ENCODE peak calls at places on chromosomes 2 and 18, in ten cellular contexts. One of them, this sample, is unnamed.

GRCh38 chr18:50182516-50182915 is 12.4 kb downstream of the MYO5B start:
- DNase-seq in ACHN: no peak
- DNase-seq in omental fat pad: no peak
- DNase-seq in activated CD4-positive, CD25-positive, alpha-beta regulatory T cell treated with anti-CD3 and anti-CD28 coated beads, Interleukin-2, amount 50 U/mL, for 72 hours: no peak
- DNase-seq in mucosa of gallbladder: no peak
- DNase-seq in GDM1: no peak
- DNase-seq in Calu3: no peak
- DNase-seq in ELR: no peak
- DNase-seq in Panc1: no peak
- DNase-seq in HTR-8/SVneo: no peak
- DNase-seq in this sample: no peak

GRCh38 chr18:79678665-79679551 is 695 bp upstream of the CTDP1 start:
- DNase-seq in ACHN: peak; percentile 97
- DNase-seq in omental fat pad: peak; percentile 88
- DNase-seq in activated CD4-positive, CD25-positive, alpha-beta regulatory T cell treated with anti-CD3 and anti-CD28 coated beads, Interleukin-2, amount 50 U/mL, for 72 hours: peak; percentile 96
- DNase-seq in mucosa of gallbladder: peak; percentile 99
- DNase-seq in GDM1: peak; percentile 98
- DNase-seq in Calu3: peak; percentile 94
- DNase-seq in ELR: peak; percentile 98
- DNase-seq in Panc1: peak; percentile 98
- DNase-seq in HTR-8/SVneo: peak; percentile 90
- DNase-seq in this sample: peak; percentile 100

GRCh38 chr2:96528680-96529375 is 7.7 kb upstream of the ARID5A start:
- DNase-seq in ACHN: no peak
- DNase-seq in omental fat pad: no peak
- DNase-seq in activated CD4-positive, CD25-positive, alpha-beta regulatory T cell treated with anti-CD3 and anti-CD28 coated beads, Interleukin-2, amount 50 U/mL, for 72 hours: no peak
- DNase-seq in mucosa of gallbladder: no peak
- DNase-seq in GDM1: no peak
- DNase-seq in Calu3: no peak
- DNase-seq in ELR: no peak
- DNase-seq in Panc1: no peak
- DNase-seq in HTR-8/SVneo: no peak
- DNase-seq in this sample: no peak

GRCh38 chr2:137764638-137765037 is 199.6 kb upstream of the HNMT start:
- DNase-seq in ACHN: no peak
- DNase-seq in omental fat pad: no peak
- DNase-seq in activated CD4-positive, CD25-positive, alpha-beta regulatory T cell treated with anti-CD3 and anti-CD28 coated beads, Interleukin-2, amount 50 U/mL, for 72 hours: no peak
- DNase-seq in mucosa of gallbladder: no peak
- DNase-seq in GDM1: no peak
- DNase-seq in Calu3: no peak
- DNase-seq in ELR: no peak
- DNase-seq in Panc1: no peak
- DNase-seq in HTR-8/SVneo: no peak
- DNase-seq in this sample: no peak

GRCh38 chr2:141021109-141021508 is 1109.7 kb downstream of the LRP1B start:
- DNase-seq in ACHN: peak; percentile 40
- DNase-seq in omental fat pad: no peak
- DNase-seq in activated CD4-positive, CD25-positive, alpha-beta regulatory T cell treated with anti-CD3 and anti-CD28 coated beads, Interleukin-2, amount 50 U/mL, for 72 hours: no peak
- DNase-seq in mucosa of gallbladder: no peak
- DNase-seq in GDM1: no peak
- DNase-seq in Calu3: no peak
- DNase-seq in ELR: peak; percentile 94
- DNase-seq in Panc1: peak; percentile 12
- DNase-seq in HTR-8/SVneo: peak; percentile 4
- DNase-seq in this sample: no peak

GRCh38 chr2:66897181-66897580 is 462.3 kb downstream of the MEIS1 start:
- DNase-seq in ACHN: no peak
- DNase-seq in omental fat pad: no peak
- DNase-seq in activated CD4-positive, CD25-positive, alpha-beta regulatory T cell treated with anti-CD3 and anti-CD28 coated beads, Interleukin-2, amount 50 U/mL, for 72 hours: no peak
- DNase-seq in mucosa of gallbladder: no peak
- DNase-seq in GDM1: no peak
- DNase-seq in Calu3: no peak
- DNase-seq in ELR: peak; percentile 22
- DNase-seq in Panc1: no peak
- DNase-seq in HTR-8/SVneo: no peak
- DNase-seq in this sample: no peak

GRCh38 chr2:3130889-3131635 is 246.6 kb downstream of the EIPR1 start:
- DNase-seq in ACHN: no peak
- DNase-seq in omental fat pad: no peak
- DNase-seq in activated CD4-positive, CD25-positive, alpha-beta regulatory T cell treated with anti-CD3 and anti-CD28 coated beads, Interleukin-2, amount 50 U/mL, for 72 hours: no peak
- DNase-seq in mucosa of gallbladder: no peak
- DNase-seq in GDM1: no peak
- DNase-seq in Calu3: no peak
- DNase-seq in ELR: no peak
- DNase-seq in Panc1: no peak
- DNase-seq in HTR-8/SVneo: no peak
- DNase-seq in this sample: peak; percentile 75

GRCh38 chr2:160261731-160262130 is 61.7 kb upstream of the ITGB6 start:
- DNase-seq in ACHN: no peak
- DNase-seq in omental fat pad: no peak
- DNase-seq in activated CD4-positive, CD25-positive, alpha-beta regulatory T cell treated with anti-CD3 and anti-CD28 coated beads, Interleukin-2, amount 50 U/mL, for 72 hours: no peak
- DNase-seq in mucosa of gallbladder: no peak
- DNase-seq in GDM1: no peak
- DNase-seq in Calu3: no peak
- DNase-seq in ELR: no peak
- DNase-seq in Panc1: no peak
- DNase-seq in HTR-8/SVneo: no peak
- DNase-seq in this sample: no peak

GRCh38 chr2:233470839-233471238 is 95.7 kb downstream of the USP40 start:
- DNase-seq in ACHN: no peak
- DNase-seq in omental fat pad: peak; percentile 11
- DNase-seq in activated CD4-positive, CD25-positive, alpha-beta regulatory T cell treated with anti-CD3 and anti-CD28 coated beads, Interleukin-2, amount 50 U/mL, for 72 hours: no peak
- DNase-seq in mucosa of gallbladder: no peak
- DNase-seq in GDM1: no peak
- DNase-seq in Calu3: no peak
- DNase-seq in ELR: no peak
- DNase-seq in Panc1: no peak
- DNase-seq in HTR-8/SVneo: no peak
- DNase-seq in this sample: peak; percentile 52

GRCh38 chr2:46270384-46270783 is 26.8 kb upstream of the EPAS1 start:
- DNase-seq in ACHN: no peak
- DNase-seq in omental fat pad: no peak
- DNase-seq in activated CD4-positive, CD25-positive, alpha-beta regulatory T cell treated with anti-CD3 and anti-CD28 coated beads, Interleukin-2, amount 50 U/mL, for 72 hours: no peak
- DNase-seq in mucosa of gallbladder: no peak
- DNase-seq in GDM1: no peak
- DNase-seq in Calu3: no peak
- DNase-seq in ELR: peak; percentile 65
- DNase-seq in Panc1: no peak
- DNase-seq in HTR-8/SVneo: peak; percentile 45
- DNase-seq in this sample: no peak